ENCODE peak calls at places on chromosome 22, in seven cellular contexts. Y is H1, O is GM12891, G is SK-N-SH, A is K562, J is HepG2, Q is GM12878. C is an unnamed sample.

GRCh38 chr22:29080061-29080975 is 7.5 kb downstream of the KREMEN1 start:
- DNase-seq in Y (no peak), O (no peak), G (peak), A (no peak), J (no peak), Q (no peak), C (no peak)

GRCh38 chr22:40694409-40694808 is 15.1 kb downstream of the MCHR1 start:
- DNase-seq in Y (no peak), O (no peak), G (no peak), A (no peak), J (no peak), Q (no peak), C (no peak)

GRCh38 chr22:33919591-33920501 is at the start of gene LARGE1:
- DNase-seq in Y (peak), O (peak), G (peak), A (no peak), J (peak), Q (no peak), C (no peak)

GRCh38 chr22:31897842-31898241 is 46.5 kb upstream of the YWHAH start:
- DNase-seq in Y (no peak), O (no peak), G (no peak), A (no peak), J (no peak), Q (no peak), C (no peak)

GRCh38 chr22:35319244-35319985 is 19.7 kb downstream of the TOM1 start:
- DNase-seq in Y (no peak), O (no peak), G (no peak), A (no peak), J (no peak), Q (no peak), C (no peak)

GRCh38 chr22:44186737-44187136 is 6.0 kb downstream of the PARVG start:
- DNase-seq in Y (no peak), O (no peak), G (no peak), A (no peak), J (no peak), Q (no peak), C (no peak)

GRCh38 chr22:30238661-30239420 is 7.7 kb downstream of the LIF start:
- DNase-seq in Y (no peak), O (no peak), G (no peak), A (peak), J (no peak), Q (no peak), C (no peak)

GRCh38 chr22:44823396-44823795 is 71.0 kb downstream of the ARHGAP8 start:
- DNase-seq in Y (no peak), O (no peak), G (no peak), A (no peak), J (no peak), Q (no peak), C (no peak)

GRCh38 chr22:26732284-26732683 is 74.9 kb downstream of the MIAT start:
- DNase-seq in Y (no peak), O (no peak), G (no peak), A (no peak), J (no peak), Q (no peak), C (no peak)

GRCh38 chr22:42410708-42411107 is 21.5 kb downstream of the NFAM1 start:
- DNase-seq in Y (no peak), O (no peak), G (no peak), A (no peak), J (no peak), Q (no peak), C (no peak)

GRCh38 chr22:21009638-21010425 is 5.1 kb upstream of the P2RX6 start:
- DNase-seq in Y (peak), O (no peak), G (no peak), A (peak), J (peak), Q (no peak), C (no peak)

GRCh38 chr22:37824674-37825641 is 1.8 kb downstream of the GALR3 start:
- DNase-seq in Y (peak), O (peak), G (peak), A (no peak), J (no peak), Q (no peak), C (no peak)

GRCh38 chr22:17810570-17811116 is 36.4 kb upstream of the BID start:
- DNase-seq in Y (no peak), O (no peak), G (no peak), A (no peak), J (no peak), Q (no peak), C (no peak)

GRCh38 chr22:44335903-44336803 is 23.4 kb upstream of the SHISAL1 start:
- DNase-seq in Y (no peak), O (no peak), G (no peak), A (no peak), J (no peak), Q (no peak), C (no peak)

GRCh38 chr22:31349960-31350359 is 3.8 kb upstream of the PATZ1 start:
- DNase-seq in Y (no peak), O (no peak), G (no peak), A (no peak), J (no peak), Q (no peak), C (no peak)

GRCh38 chr22:41217553-41218157 is 12.5 kb downstream of the L3MBTL2 start:
- DNase-seq in Y (peak), O (peak), G (no peak), A (peak), J (no peak), Q (no peak), C (peak)

GRCh38 chr22:42313804-42314581 is 43.5 kb upstream of the TCF20 start:
- DNase-seq in Y (peak), O (peak), G (peak), A (peak), J (peak), Q (no peak), C (no peak)

GRCh38 chr22:41833369-41834004 is 582 bp downstream of the SREBF2 start:
- DNase-seq in Y (peak), O (peak), G (peak), A (peak), J (no peak), Q (no peak), C (peak)

GRCh38 chr22:27088026-27088425 is 430.6 kb downstream of the MIAT start:
- DNase-seq in Y (no peak), O (no peak), G (no peak), A (no peak), J (no peak), Q (no peak), C (no peak)

GRCh38 chr22:19377565-19378361 is 53.8 kb downstream of the HIRA start:
- DNase-seq in Y (no peak), O (no peak), G (no peak), A (no peak), J (no peak), Q (no peak), C (no peak)

GRCh38 chr22:41681616-41682015 is 7.1 kb downstream of the SNU13 start:
- DNase-seq in Y (no peak), O (no peak), G (no peak), A (peak), J (no peak), Q (no peak), C (no peak)

GRCh38 chr22:50403701-50404101 is 60.6 kb downstream of the PPP6R2 start:
- DNase-seq in Y (no peak), O (no peak), G (peak), A (no peak), J (no peak), Q (no peak), C (no peak)

GRCh38 chr22:35540600-35541253 is at the start of gene RASD2:
- DNase-seq in Y (peak), O (peak), G (no peak), A (peak), J (no peak), Q (no peak), C (no peak)

GRCh38 chr22:39658367-39658766 is 87.8 kb downstream of the CACNA1I start:
- DNase-seq in Y (no peak), O (no peak), G (no peak), A (no peak), J (no peak), Q (no peak), C (no peak)
- TF ChIP-seq TAF1 in Y (no peak), O (no peak), G (no peak), A (no peak), J (no peak), Q (no peak), C (no peak)

GRCh38 chr22:22720724-22721261 is 76.4 kb downstream of the GGTLC2 start:
- DNase-seq in Y (no peak), O (no peak), G (no peak), A (no peak), J (no peak), Q (peak), C (peak)
- TF ChIP-seq TAF1 in Y (no peak), O (no peak), G (no peak), A (no peak), J (no peak), Q (no peak), C (no peak)

GRCh38 chr22:46748948-46749681 is 11.1 kb upstream of the CERK start:
- DNase-seq in Y (no peak), O (no peak), G (no peak), A (no peak), J (no peak), Q (no peak), C (no peak)
- TF ChIP-seq TAF1 in Y (no peak), O (no peak), G (no peak), A (no peak), J (no peak), Q (no peak), C (no peak)

GRCh38 chr22:23257889-23258825 is 77.8 kb downstream of the BCR start:
- DNase-seq in Y (no peak), O (no peak), G (no peak), A (no peak), J (no peak), Q (no peak), C (no peak)
- TF ChIP-seq TAF1 in Y (no peak), O (no peak), G (no peak), A (no peak), J (no peak), Q (no peak), C (no peak)

C was measured in GM12892.